ENCODE peak calls at places on chromosomes 12 and 14, in four cellular contexts. One of them, this sample, is unnamed.
A peak's percentile ranks its signal among the peaks of the same experiment; 100 is the strongest.

GRCh38 chr12:64544371-64544770 is 65.9 kb upstream of the RASSF3 start:
- DNase-seq in IMR-90: no peak
- DNase-seq in body of pancreas: no peak
- DNase-seq in uterus: no peak
- DNase-seq in this sample: no peak

GRCh38 chr14:70707138-70708038 is 65.7 kb downstream of the TTC9 start:
- DNase-seq in IMR-90: peak; percentile 41
- DNase-seq in body of pancreas: peak; percentile 55
- DNase-seq in uterus: no peak
- DNase-seq in this sample: no peak

GRCh38 chr14:92960706-92961566 is 38.0 kb downstream of the CHGA start:
- DNase-seq in IMR-90: peak; percentile 55
- DNase-seq in body of pancreas: no peak
- DNase-seq in uterus: no peak
- DNase-seq in this sample: no peak

GRCh38 chr12:104555650-104556049 is 98.9 kb downstream of the CHST11 start:
- DNase-seq in body of pancreas: no peak
- DNase-seq in uterus: no peak
- DNase-seq in IMR-90: no peak
- DNase-seq in this sample: no peak

GRCh38 chr14:37550511-37550910 is 44.5 kb downstream of the FOXA1 start:
- DNase-seq in uterus: no peak
- DNase-seq in body of pancreas: no peak
- DNase-seq in IMR-90: peak; percentile 88
- DNase-seq in this sample: no peak

GRCh38 chr14:102749833-102750775 is 27.1 kb upstream of the TRAF3 start:
- DNase-seq in body of pancreas: no peak
- DNase-seq in uterus: no peak
- DNase-seq in IMR-90: no peak
- DNase-seq in this sample: no peak

GRCh38 chr12:31215521-31216232 is 110.3 kb downstream of the SINHCAF start:
- DNase-seq in IMR-90: no peak
- DNase-seq in body of pancreas: peak; percentile 51
- DNase-seq in uterus: no peak
- DNase-seq in this sample: no peak

GRCh38 chr14:42779024-42779423 is 1172.3 kb downstream of the LRFN5 start:
- DNase-seq in uterus: no peak
- DNase-seq in body of pancreas: no peak
- DNase-seq in IMR-90: peak; percentile 10
- DNase-seq in this sample: no peak

GRCh38 chr12:6375269-6376078 is at the start of gene SCNN1A:
- DNase-seq in IMR-90: no peak
- DNase-seq in body of pancreas: peak; percentile 73
- DNase-seq in uterus: peak; percentile 30
- DNase-seq in this sample: peak; percentile 90

GRCh38 chr14:100438271-100438670 is 115.1 kb downstream of the SLC25A47 start:
- DNase-seq in uterus: no peak
- DNase-seq in body of pancreas: no peak
- DNase-seq in IMR-90: no peak
- DNase-seq in this sample: no peak

GRCh38 chr12:117076410-117077372 is 22.5 kb downstream of the TESC start:
- DNase-seq in IMR-90: no peak
- DNase-seq in uterus: no peak
- DNase-seq in body of pancreas: no peak
- DNase-seq in this sample: no peak

GRCh38 chr12:104519190-104519857 is 62.6 kb downstream of the CHST11 start:
- DNase-seq in body of pancreas: no peak
- DNase-seq in IMR-90: no peak
- DNase-seq in uterus: no peak
- DNase-seq in this sample: no peak

DNA sequence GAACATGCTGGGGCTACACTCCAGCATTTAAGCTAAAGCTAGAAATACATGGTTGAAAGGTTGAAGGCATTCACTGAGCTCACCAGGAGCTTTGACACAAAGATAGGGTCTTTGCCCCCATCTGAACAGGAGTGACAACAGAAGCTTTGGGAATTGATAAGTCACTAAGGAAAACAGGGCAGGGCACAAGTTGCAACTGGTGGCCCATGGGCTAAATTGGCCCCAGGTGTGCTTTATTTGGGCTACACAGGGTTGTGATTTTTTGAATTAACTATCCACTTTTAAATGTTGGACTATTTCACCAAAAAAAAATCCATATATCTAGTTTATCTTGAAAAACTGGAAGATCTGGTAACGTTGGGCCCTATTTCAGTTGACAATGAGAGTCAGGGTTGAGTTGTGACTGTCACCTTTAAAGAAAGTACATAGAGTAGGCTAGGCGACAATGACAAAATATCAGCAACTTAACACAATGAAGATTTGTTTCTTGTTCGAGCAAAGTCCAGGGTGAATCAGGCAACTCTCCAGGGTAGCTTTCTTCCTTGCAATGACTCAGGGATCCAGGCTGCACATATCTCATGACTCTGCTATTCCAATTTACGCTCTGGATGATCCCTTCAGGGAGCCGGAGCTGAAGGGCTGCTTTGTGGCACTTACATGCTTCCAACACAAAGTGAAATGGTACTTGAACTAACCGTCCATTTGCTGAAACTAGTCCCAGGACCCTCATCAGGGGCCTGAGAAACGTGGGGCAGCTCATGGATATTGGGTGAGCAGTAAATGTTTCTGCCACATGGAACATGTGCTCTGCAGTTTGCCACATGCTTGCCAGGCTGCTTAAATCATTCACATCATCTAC is 13.3 kb upstream of the EIF4B start:
- DNase-seq in body of pancreas: no peak
- DNase-seq in uterus: no peak
- DNase-seq in IMR-90: peak; percentile 60
- DNase-seq in this sample: no peak
- TF ChIP-seq POLR2A in body of pancreas: no peak
- TF ChIP-seq POLR2A in uterus: no peak
- TF ChIP-seq POLR2A in IMR-90: no peak
- TF ChIP-seq POLR2A in this sample: no peak

GRCh38 chr14:54566410-54567223 is at the start of gene SAMD4A:
- DNase-seq in IMR-90: peak; percentile 86
- DNase-seq in body of pancreas: peak; percentile 63
- DNase-seq in uterus: peak; percentile 78
- DNase-seq in this sample: peak; percentile 68
- TF ChIP-seq POLR2A in IMR-90: peak; percentile 28
- TF ChIP-seq POLR2A in body of pancreas: peak; percentile 44
- TF ChIP-seq POLR2A in uterus: peak; percentile 40
- TF ChIP-seq POLR2A in this sample: no peak

GRCh38 chr12:93802293-93802692 is 125.1 kb downstream of the CRADD start:
- DNase-seq in IMR-90: no peak
- DNase-seq in body of pancreas: no peak
- DNase-seq in uterus: no peak
- DNase-seq in this sample: no peak

GRCh38 chr12:93804392-93805179 is 127.4 kb downstream of the CRADD start:
- DNase-seq in body of pancreas: no peak
- DNase-seq in uterus: no peak
- DNase-seq in IMR-90: no peak
- DNase-seq in this sample: no peak

GRCh38 chr12:93802698-93803097 is 125.5 kb downstream of the CRADD start:
- DNase-seq in uterus: no peak
- DNase-seq in body of pancreas: no peak
- DNase-seq in IMR-90: peak; percentile 47
- DNase-seq in this sample: no peak

GRCh38 chr12:93805736-93806141 is 128.6 kb downstream of the CRADD start:
- DNase-seq in body of pancreas: no peak
- DNase-seq in uterus: no peak
- DNase-seq in IMR-90: no peak
- DNase-seq in this sample: no peak

DNA sequence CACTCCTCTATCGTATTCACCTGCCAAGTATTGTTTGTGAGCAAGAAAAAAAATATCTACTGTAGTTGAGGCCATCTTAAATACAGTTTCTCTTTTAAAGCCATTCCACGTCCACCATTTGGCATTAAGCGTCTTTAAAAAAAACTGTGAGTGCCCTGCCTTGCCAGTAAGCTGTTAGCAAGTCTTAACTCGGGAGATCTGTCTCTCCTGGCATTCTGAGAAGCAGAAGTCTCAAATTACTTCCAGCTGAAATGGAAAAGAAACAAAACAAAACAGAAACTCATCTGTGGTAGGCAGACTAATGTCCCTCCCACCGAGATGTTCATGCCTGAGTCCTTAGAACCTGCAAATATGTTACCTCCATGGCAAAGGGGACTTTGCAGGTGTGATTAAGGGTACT is 126.2 kb downstream of the CRADD start:
- DNase-seq in uterus: no peak
- DNase-seq in IMR-90: peak; percentile 73
- DNase-seq in body of pancreas: no peak
- DNase-seq in this sample: no peak
- TF ChIP-seq POLR2A in uterus: no peak
- TF ChIP-seq POLR2A in IMR-90: no peak
- TF ChIP-seq POLR2A in body of pancreas: no peak
- TF ChIP-seq POLR2A in this sample: no peak

GRCh38 chr14:90629471-90629870 is 186.8 kb downstream of the TTC7B start:
- DNase-seq in uterus: no peak
- DNase-seq in body of pancreas: peak; percentile 56
- DNase-seq in IMR-90: peak; percentile 23
- DNase-seq in this sample: no peak

GRCh38 chr14:90625445-90625844 is 190.8 kb downstream of the TTC7B start:
- DNase-seq in IMR-90: no peak
- DNase-seq in uterus: no peak
- DNase-seq in body of pancreas: no peak
- DNase-seq in this sample: no peak

GRCh38 chr14:90626550-90626949 is 189.7 kb downstream of the TTC7B start:
- DNase-seq in uterus: no peak
- DNase-seq in IMR-90: no peak
- DNase-seq in body of pancreas: no peak
- DNase-seq in this sample: no peak

GRCh38 chr14:90628825-90629224 is 187.4 kb downstream of the TTC7B start:
- DNase-seq in body of pancreas: peak; percentile 28
- DNase-seq in uterus: no peak
- DNase-seq in IMR-90: no peak
- DNase-seq in this sample: no peak

GRCh38 chr14:90627478-90627877 is 188.8 kb downstream of the TTC7B start:
- DNase-seq in IMR-90: no peak
- DNase-seq in body of pancreas: no peak
- DNase-seq in uterus: no peak
- DNase-seq in this sample: no peak
- TF ChIP-seq POLR2A in IMR-90: no peak
- TF ChIP-seq POLR2A in body of pancreas: no peak
- TF ChIP-seq POLR2A in uterus: no peak
- TF ChIP-seq POLR2A in this sample: no peak

This sample was measured in breast epithelium.